ENCODE peak calls at places on chromosomes 2 and 18, in seven cellular contexts. One of them, this sample, is unnamed.

GRCh38 chr2:74429487-74430451 is 8.2 kb downstream of the WDR54 start:
- DNase-seq in lower lobe of right lung: no peak
- DNase-seq in cardiac muscle cell: no peak
- DNase-seq in pancreas: peak; percentile 62
- DNase-seq in foreskin keratinocyte: no peak
- DNase-seq in caudate nucleus: no peak
- DNase-seq in tibial nerve: no peak
- DNase-seq in this sample: no peak

GRCh38 chr2:98674233-98674964 is 56.5 kb downstream of the MGAT4A start:
- DNase-seq in cardiac muscle cell: no peak
- DNase-seq in foreskin keratinocyte: no peak
- DNase-seq in tibial nerve: no peak
- DNase-seq in lower lobe of right lung: no peak
- DNase-seq in caudate nucleus: no peak
- DNase-seq in pancreas: no peak
- DNase-seq in this sample: no peak

GRCh38 chr2:176584333-176584732 is 315.1 kb downstream of the MTX2 start:
- DNase-seq in foreskin keratinocyte: peak; percentile 23
- DNase-seq in pancreas: no peak
- DNase-seq in tibial nerve: no peak
- DNase-seq in lower lobe of right lung: no peak
- DNase-seq in caudate nucleus: no peak
- DNase-seq in cardiac muscle cell: no peak
- DNase-seq in this sample: no peak

GRCh38 chr2:11589316-11589940 is 55.6 kb downstream of the GREB1 start:
- DNase-seq in lower lobe of right lung: no peak
- DNase-seq in cardiac muscle cell: no peak
- DNase-seq in tibial nerve: no peak
- DNase-seq in pancreas: no peak
- DNase-seq in foreskin keratinocyte: no peak
- DNase-seq in caudate nucleus: no peak
- DNase-seq in this sample: no peak

GRCh38 chr18:78790960-78791359 is 188.7 kb upstream of the SALL3 start:
- DNase-seq in caudate nucleus: no peak
- DNase-seq in cardiac muscle cell: no peak
- DNase-seq in lower lobe of right lung: no peak
- DNase-seq in tibial nerve: no peak
- DNase-seq in foreskin keratinocyte: no peak
- DNase-seq in pancreas: no peak
- DNase-seq in this sample: no peak

GRCh38 chr2:178764097-178764496 is 43.1 kb downstream of the TTN start:
- DNase-seq in caudate nucleus: no peak
- DNase-seq in cardiac muscle cell: no peak
- DNase-seq in pancreas: no peak
- DNase-seq in tibial nerve: no peak
- DNase-seq in foreskin keratinocyte: no peak
- DNase-seq in lower lobe of right lung: no peak
- DNase-seq in this sample: no peak

GRCh38 chr2:111905990-111906735 is 7.8 kb downstream of the MERTK start:
- DNase-seq in lower lobe of right lung: no peak
- DNase-seq in cardiac muscle cell: no peak
- DNase-seq in tibial nerve: no peak
- DNase-seq in caudate nucleus: peak; percentile 12
- DNase-seq in foreskin keratinocyte: no peak
- DNase-seq in pancreas: no peak
- DNase-seq in this sample: no peak

GRCh38 chr2:62089658-62090057 is 106.3 kb upstream of the B3GNT2 start:
- DNase-seq in caudate nucleus: no peak
- DNase-seq in tibial nerve: no peak
- DNase-seq in cardiac muscle cell: no peak
- DNase-seq in foreskin keratinocyte: no peak
- DNase-seq in pancreas: no peak
- DNase-seq in lower lobe of right lung: no peak
- DNase-seq in this sample: no peak

GRCh38 chr2:140353541-140353940 is 1573.4 kb upstream of the NXPH2 start:
- DNase-seq in pancreas: no peak
- DNase-seq in foreskin keratinocyte: peak; percentile 94
- DNase-seq in tibial nerve: no peak
- DNase-seq in cardiac muscle cell: peak; percentile 64
- DNase-seq in lower lobe of right lung: no peak
- DNase-seq in caudate nucleus: no peak
- DNase-seq in this sample: peak; percentile 0

GRCh38 chr2:237144516-237144915 is 58.8 kb downstream of the COPS8 start:
- DNase-seq in cardiac muscle cell: no peak
- DNase-seq in foreskin keratinocyte: no peak
- DNase-seq in lower lobe of right lung: no peak
- DNase-seq in caudate nucleus: no peak
- DNase-seq in pancreas: no peak
- DNase-seq in tibial nerve: no peak
- DNase-seq in this sample: no peak
- H3K27ac ChIP-seq in cardiac muscle cell: no peak overlapping the region
- H3K27ac ChIP-seq in foreskin keratinocyte: no peak overlapping the region
- H3K27ac ChIP-seq in lower lobe of right lung: no peak overlapping the region
- H3K27ac ChIP-seq in caudate nucleus: no peak overlapping the region
- H3K27ac ChIP-seq in pancreas: no peak overlapping the region
- H3K27ac ChIP-seq in tibial nerve: peak overlapping the region; percentile 70
- H3K27ac ChIP-seq in this sample: no peak overlapping the region

GRCh38 chr18:24209558-24209957 is 70.7 kb downstream of the CABYR start:
- DNase-seq in tibial nerve: no peak
- DNase-seq in pancreas: no peak
- DNase-seq in cardiac muscle cell: no peak
- DNase-seq in caudate nucleus: no peak
- DNase-seq in foreskin keratinocyte: peak; percentile 50
- DNase-seq in lower lobe of right lung: no peak
- DNase-seq in this sample: no peak

GRCh38 chr18:24219561-24220317 is 80.9 kb downstream of the CABYR start:
- DNase-seq in foreskin keratinocyte: no peak
- DNase-seq in pancreas: no peak
- DNase-seq in cardiac muscle cell: no peak
- DNase-seq in caudate nucleus: no peak
- DNase-seq in lower lobe of right lung: no peak
- DNase-seq in tibial nerve: no peak
- DNase-seq in this sample: no peak

GRCh38 chr18:24214913-24215312 is 76.1 kb downstream of the CABYR start:
- DNase-seq in cardiac muscle cell: no peak
- DNase-seq in tibial nerve: no peak
- DNase-seq in caudate nucleus: no peak
- DNase-seq in lower lobe of right lung: no peak
- DNase-seq in foreskin keratinocyte: no peak
- DNase-seq in pancreas: no peak
- DNase-seq in this sample: no peak

GRCh38 chr18:24212939-24213338 is 74.1 kb downstream of the CABYR start:
- DNase-seq in tibial nerve: no peak
- DNase-seq in caudate nucleus: no peak
- DNase-seq in cardiac muscle cell: peak; percentile 63
- DNase-seq in lower lobe of right lung: no peak
- DNase-seq in foreskin keratinocyte: peak; percentile 100
- DNase-seq in pancreas: no peak
- DNase-seq in this sample: peak; percentile 97

DNA sequence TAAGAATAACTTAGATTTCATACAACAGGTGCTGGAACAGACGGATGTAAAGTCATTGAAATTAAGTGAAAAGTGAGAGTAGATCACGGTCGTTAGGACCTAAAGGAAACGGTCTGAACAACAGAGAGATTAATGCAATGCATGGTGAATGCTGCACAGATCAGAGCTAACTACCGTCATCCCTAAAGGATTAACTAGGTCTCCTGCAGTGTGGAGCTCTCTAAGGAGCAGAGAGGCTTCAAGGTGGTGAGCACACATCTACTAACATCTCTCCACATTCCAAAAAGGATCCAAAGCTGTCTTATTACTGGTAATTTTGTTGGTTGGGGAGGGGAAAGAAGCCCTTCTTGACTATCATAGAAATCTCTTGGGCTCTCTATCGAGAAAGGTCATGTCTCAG is 75.3 kb downstream of the CABYR start:
- DNase-seq in pancreas: no peak
- DNase-seq in cardiac muscle cell: no peak
- DNase-seq in tibial nerve: no peak
- DNase-seq in lower lobe of right lung: no peak
- DNase-seq in caudate nucleus: no peak
- DNase-seq in foreskin keratinocyte: no peak
- DNase-seq in this sample: no peak
- H3K27ac ChIP-seq in pancreas: no peak overlapping the region
- H3K27ac ChIP-seq in cardiac muscle cell: no peak overlapping the region
- H3K27ac ChIP-seq in tibial nerve: peak overlapping the region; percentile 8
- H3K27ac ChIP-seq in lower lobe of right lung: peak overlapping the region; percentile 67
- H3K27ac ChIP-seq in caudate nucleus: peak overlapping the region; percentile 49
- H3K27ac ChIP-seq in foreskin keratinocyte: no peak overlapping the region
- H3K27ac ChIP-seq in this sample: peak overlapping the region; percentile 84

GRCh38 chr2:43074052-43074451 is 152.4 kb downstream of the ZFP36L2 start:
- DNase-seq in lower lobe of right lung: no peak
- DNase-seq in foreskin keratinocyte: no peak
- DNase-seq in caudate nucleus: no peak
- DNase-seq in cardiac muscle cell: no peak
- DNase-seq in pancreas: no peak
- DNase-seq in tibial nerve: no peak
- DNase-seq in this sample: no peak
- H3K27ac ChIP-seq in lower lobe of right lung: peak overlapping the region; percentile 73
- H3K27ac ChIP-seq in foreskin keratinocyte: peak overlapping the region; percentile 94
- H3K27ac ChIP-seq in caudate nucleus: no peak overlapping the region
- H3K27ac ChIP-seq in cardiac muscle cell: no peak overlapping the region
- H3K27ac ChIP-seq in pancreas: no peak overlapping the region
- H3K27ac ChIP-seq in tibial nerve: peak overlapping the region; percentile 80
- H3K27ac ChIP-seq in this sample: peak overlapping the region; percentile 98

GRCh38 chr2:38113999-38114708 is 38.2 kb upstream of the CYP1B1 start:
- DNase-seq in caudate nucleus: no peak
- DNase-seq in foreskin keratinocyte: no peak
- DNase-seq in tibial nerve: no peak
- DNase-seq in cardiac muscle cell: peak; percentile 95
- DNase-seq in lower lobe of right lung: no peak
- DNase-seq in pancreas: no peak
- DNase-seq in this sample: no peak
- H3K27ac ChIP-seq in caudate nucleus: no peak overlapping the region
- H3K27ac ChIP-seq in foreskin keratinocyte: no peak overlapping the region
- H3K27ac ChIP-seq in tibial nerve: peak overlapping the region; percentile 16
- H3K27ac ChIP-seq in cardiac muscle cell: no peak overlapping the region
- H3K27ac ChIP-seq in lower lobe of right lung: peak overlapping the region; percentile 5
- H3K27ac ChIP-seq in pancreas: peak overlapping the region; percentile 27
- H3K27ac ChIP-seq in this sample: no peak overlapping the region

DNA sequence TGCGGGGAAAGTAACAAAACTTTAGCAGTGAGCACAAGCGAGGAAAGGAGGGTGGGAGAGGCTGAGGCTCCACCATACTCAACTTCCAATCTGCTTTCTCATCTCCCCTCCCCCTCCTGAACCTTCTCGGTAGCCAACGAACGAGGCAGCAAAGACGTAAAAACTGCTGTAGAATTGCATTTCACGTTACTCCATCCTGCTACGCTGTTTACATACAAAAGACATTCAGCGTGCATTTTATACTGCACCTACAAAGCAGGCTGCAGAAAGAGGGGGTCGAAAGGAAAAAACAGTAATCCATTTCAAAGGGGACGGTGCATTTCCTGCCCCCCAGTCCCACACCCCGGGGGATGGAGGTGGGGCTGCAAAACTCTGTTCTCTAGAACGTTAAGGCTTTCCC is 1.1 kb downstream of the EFEMP1 start:
- DNase-seq in lower lobe of right lung: no peak
- DNase-seq in tibial nerve: no peak
- DNase-seq in cardiac muscle cell: peak; percentile 74
- DNase-seq in foreskin keratinocyte: peak; percentile 56
- DNase-seq in pancreas: no peak
- DNase-seq in caudate nucleus: no peak
- DNase-seq in this sample: no peak
- H3K27ac ChIP-seq in lower lobe of right lung: peak overlapping the region; percentile 70
- H3K27ac ChIP-seq in tibial nerve: peak overlapping the region; percentile 77
- H3K27ac ChIP-seq in cardiac muscle cell: no peak overlapping the region
- H3K27ac ChIP-seq in foreskin keratinocyte: peak overlapping the region; percentile 54
- H3K27ac ChIP-seq in pancreas: no peak overlapping the region
- H3K27ac ChIP-seq in caudate nucleus: peak overlapping the region; percentile 72
- H3K27ac ChIP-seq in this sample: peak overlapping the region; percentile 31

DNA sequence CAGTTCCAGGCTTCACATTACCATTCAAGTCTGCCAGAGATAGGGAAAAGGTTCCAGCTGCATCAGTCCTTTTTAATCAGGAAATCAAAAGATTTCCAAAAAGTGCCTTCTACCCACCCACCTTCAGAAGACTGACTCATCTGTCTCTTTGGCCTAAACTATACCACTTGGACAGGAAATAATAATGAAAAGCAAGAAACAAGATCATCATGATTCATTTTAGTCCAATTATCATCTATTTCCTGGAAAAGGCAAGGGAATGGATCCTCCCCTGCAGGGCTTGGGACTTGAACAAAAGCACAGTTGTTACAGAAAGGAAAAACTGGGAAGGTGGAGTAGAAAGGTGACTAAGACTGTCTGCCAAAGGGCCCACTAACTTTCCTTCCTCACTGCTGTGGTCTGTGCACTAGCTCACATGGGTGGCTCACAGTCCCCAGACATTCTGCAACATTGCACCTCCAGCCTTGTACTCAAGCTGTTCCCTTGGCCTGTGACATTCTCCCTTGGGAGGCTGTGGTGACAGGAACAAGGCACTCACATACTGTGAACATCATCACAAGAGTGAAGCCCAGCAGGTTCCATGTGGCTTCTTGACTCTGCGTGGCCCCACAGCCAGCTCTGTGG is 75.3 kb downstream of the VSNL1 start:
- DNase-seq in lower lobe of right lung: no peak
- DNase-seq in foreskin keratinocyte: peak; percentile 89
- DNase-seq in tibial nerve: no peak
- DNase-seq in caudate nucleus: no peak
- DNase-seq in pancreas: no peak
- DNase-seq in cardiac muscle cell: peak; percentile 55
- DNase-seq in this sample: no peak
- H3K27ac ChIP-seq in lower lobe of right lung: no peak overlapping the region
- H3K27ac ChIP-seq in foreskin keratinocyte: peak overlapping the region; percentile 42
- H3K27ac ChIP-seq in tibial nerve: no peak overlapping the region
- H3K27ac ChIP-seq in caudate nucleus: no peak overlapping the region
- H3K27ac ChIP-seq in pancreas: no peak overlapping the region
- H3K27ac ChIP-seq in cardiac muscle cell: no peak overlapping the region
- H3K27ac ChIP-seq in this sample: peak overlapping the region; percentile 54

DNA sequence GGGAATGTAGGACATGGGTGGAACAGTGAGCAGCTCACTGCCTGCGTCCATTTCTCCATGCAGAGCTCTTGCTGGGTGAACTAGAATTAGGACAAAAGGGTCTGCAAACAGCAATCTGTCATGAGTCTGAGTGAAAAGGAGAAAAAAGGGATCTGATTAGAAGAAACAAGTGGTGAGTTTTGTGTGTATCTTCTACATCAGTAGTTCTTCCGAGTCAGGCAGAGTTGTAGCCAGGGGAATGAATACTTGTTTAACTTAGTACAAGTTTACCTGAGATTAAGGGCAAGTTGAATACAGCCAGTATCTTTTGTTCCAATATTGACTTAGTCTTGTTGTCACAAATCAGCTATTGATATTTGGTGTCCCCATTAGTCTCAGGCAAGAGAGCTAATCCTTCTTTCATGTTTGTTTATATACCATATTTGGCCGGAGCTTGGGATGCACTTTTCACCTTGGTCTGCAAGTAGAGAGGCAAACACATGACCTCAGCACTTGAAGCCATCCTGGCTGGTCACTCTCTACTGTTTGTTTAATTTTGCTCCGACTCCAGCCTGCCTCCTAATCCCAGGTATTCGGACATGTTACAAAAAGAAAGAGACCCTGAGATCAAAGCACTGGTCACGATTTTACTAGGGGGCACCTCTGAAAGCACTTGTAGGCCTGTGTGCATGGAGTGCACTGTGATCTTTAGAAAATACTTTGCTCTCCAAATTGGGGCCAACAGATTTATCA is 211.0 kb upstream of the NT5C1B start:
- DNase-seq in pancreas: no peak
- DNase-seq in caudate nucleus: no peak
- DNase-seq in lower lobe of right lung: no peak
- DNase-seq in tibial nerve: no peak
- DNase-seq in foreskin keratinocyte: no peak
- DNase-seq in cardiac muscle cell: no peak
- DNase-seq in this sample: no peak
- H3K27ac ChIP-seq in pancreas: no peak overlapping the region
- H3K27ac ChIP-seq in caudate nucleus: no peak overlapping the region
- H3K27ac ChIP-seq in lower lobe of right lung: no peak overlapping the region
- H3K27ac ChIP-seq in tibial nerve: no peak overlapping the region
- H3K27ac ChIP-seq in foreskin keratinocyte: no peak overlapping the region
- H3K27ac ChIP-seq in cardiac muscle cell: peak overlapping the region; percentile 70
- H3K27ac ChIP-seq in this sample: no peak overlapping the region

This sample was measured in epithelial cell of prostate.